ENCODE peak calls at places on chromosome 6, in eight cellular contexts. A is ecto neural progenitor cell, P is HTR-8/SVneo, J is psoas muscle, V is iris pigment epithelial cell, U is neural crest cell, T is K562, H is occipital lobe. X is an unnamed sample.

GRCh38 chr6:109678240-109678639 is 12.8 kb downstream of the AK9 start:
- DNase-seq in H (no peak), U (no peak), V (no peak), T (no peak), P (no peak), J (no peak), A (no peak), X (no peak)

GRCh38 chr6:77816766-77817270 is 164.0 kb downstream of the MEI4 start:
- DNase-seq in T (no peak), J (no peak), A (no peak), U (no peak), H (no peak), V (no peak), P (no peak), X (no peak)

GRCh38 chr6:14452567-14453527 is 335.3 kb downstream of the CD83 start:
- DNase-seq in H (no peak), U (no peak), J (no peak), T (peak), V (no peak), A (no peak), P (no peak), X (no peak)

GRCh38 chr6:76435174-76435573 is 362.7 kb upstream of the IMPG1 start:
- DNase-seq in H (no peak), T (no peak), P (no peak), J (no peak), A (no peak), V (no peak), U (no peak), X (peak)

GRCh38 chr6:5943591-5943990 is 63.1 kb downstream of the NRN1 start:
- DNase-seq in P (no peak), U (no peak), A (no peak), T (no peak), J (no peak), V (no peak), H (no peak), X (no peak)

GRCh38 chr6:166767191-166767590 is 140.1 kb upstream of the RPS6KA2 start:
- DNase-seq in P (no peak), V (no peak), A (peak), U (no peak), T (no peak), H (no peak), J (no peak), X (no peak)

GRCh38 chr6:17115251-17116089 is 13.6 kb downstream of the STMND1 start:
- DNase-seq in T (no peak), A (no peak), P (peak), J (no peak), H (no peak), U (no peak), V (peak), X (peak)

GRCh38 chr6:27019651-27020552 is 227.6 kb upstream of the PRSS16 start:
- DNase-seq in P (peak), A (peak), J (peak), U (peak), V (peak), T (peak), H (peak), X (peak)

GRCh38 chr6:131368077-131368911 is 204.7 kb upstream of the ARG1 start:
- DNase-seq in H (peak), A (no peak), J (peak), T (no peak), P (no peak), U (no peak), V (peak), X (peak)

GRCh38 chr6:28462401-28462800 is 19.1 kb upstream of the ZSCAN23 start:
- DNase-seq in A (no peak), J (no peak), P (no peak), H (no peak), U (no peak), T (no peak), V (peak), X (no peak)

GRCh38 chr6:131058236-131058635 is 4.8 kb downstream of the EPB41L2 start:
- DNase-seq in J (no peak), U (no peak), V (peak), A (no peak), H (no peak), T (no peak), P (no peak), X (peak)

GRCh38 chr6:130366011-130366963 is at the start of gene TMEM200A:
- DNase-seq in T (no peak), P (peak), H (peak), A (peak), U (peak), J (peak), V (peak), X (peak)

GRCh38 chr6:130293800-130294199 is 71.0 kb upstream of the SAMD3 start:
- DNase-seq in P (peak), A (peak), V (peak), T (peak), H (no peak), U (peak), J (no peak), X (peak)

GRCh38 chr6:166008441-166009369 is 158.9 kb downstream of the TBXT start:
- DNase-seq in A (peak), T (no peak), V (peak), H (peak), P (no peak), U (peak), J (no peak), X (peak)

GRCh38 chr6:130033999-130034814 is 15.8 kb downstream of the L3MBTL3 start:
- DNase-seq in T (peak), V (peak), H (no peak), P (no peak), J (no peak), U (no peak), A (no peak), X (peak)

GRCh38 chr6:1382331-1382882 is 7.0 kb upstream of the FOXF2 start:
- DNase-seq in U (no peak), V (no peak), H (no peak), P (no peak), J (no peak), T (no peak), A (no peak), X (no peak)

GRCh38 chr6:82045965-82046756 is 201.4 kb downstream of the IBTK start:
- DNase-seq in J (no peak), A (no peak), V (peak), U (no peak), H (no peak), P (no peak), T (no peak), X (peak)

GRCh38 chr6:125439512-125439911 is 137.7 kb upstream of the HDDC2 start:
- DNase-seq in T (no peak), A (no peak), H (no peak), J (no peak), V (no peak), P (no peak), U (no peak), X (no peak)

GRCh38 chr6:41759106-41759904 is 12.1 kb upstream of the PGC start:
- DNase-seq in J (no peak), V (no peak), P (no peak), H (no peak), T (no peak), U (no peak), A (no peak), X (no peak)

GRCh38 chr6:4313044-4313686 is 177.8 kb upstream of the ECI2 start:
- DNase-seq in A (no peak), U (no peak), T (no peak), J (no peak), H (no peak), V (peak), P (peak), X (peak)

GRCh38 chr6:21914121-21914973 is 320.8 kb downstream of the SOX4 start:
- DNase-seq in A (no peak), T (no peak), J (peak), V (peak), H (no peak), P (no peak), U (no peak), X (peak)

GRCh38 chr6:166221040-166221439 is 53.4 kb upstream of the TBXT start:
- DNase-seq in V (no peak), A (no peak), H (no peak), U (no peak), J (no peak), P (no peak), T (no peak), X (no peak)

GRCh38 chr6:160102956-160103824 is 18.4 kb upstream of the SLC22A1 start:
- DNase-seq in J (no peak), P (peak), V (peak), A (peak), U (peak), T (peak), H (no peak), X (peak)